ENCODE peak calls at places on chromosomes 5 and 9, in seven cellular contexts. Z is cardiac fibroblast; Y is suprapubic skin; D is EL; R is Peyer's patch; K is adrenal gland; Q is stimulated activated CD4-positive, alpha-beta T cell treated with anti-CD3 and anti-CD28 coated beads, Interleukin-2, amount 100 ng/mL, for 48 hours. P is an unnamed sample.

GRCh38 chr9:104339692-104340091 is 164.4 kb upstream of the OR13F1 start:
- DNase-seq in Z (peak), Y (no peak), D (no peak), R (no peak), K (no peak), Q (no peak), P (no peak)

GRCh38 chr5:3320317-3320865 is 275.2 kb upstream of the IRX1 start:
- DNase-seq in Z (no peak), Y (peak), D (no peak), R (no peak), K (no peak), Q (no peak), P (no peak)

GRCh38 chr5:3325206-3325605 is 270.4 kb upstream of the IRX1 start:
- DNase-seq in Z (no peak), Y (peak), D (no peak), R (no peak), K (no peak), Q (no peak), P (no peak)

GRCh38 chr9:115691686-115692085 is 461.9 kb upstream of the PAPPA start:
- DNase-seq in Z (peak), Y (no peak), D (peak), R (no peak), K (no peak), Q (no peak), P (no peak)

GRCh38 chr9:86096382-86096781 is 3.0 kb downstream of the GOLM1 start:
- DNase-seq in Z (peak), Y (no peak), D (peak), R (no peak), K (no peak), Q (no peak), P (no peak)

GRCh38 chr9:116355153-116355827 is 201.7 kb downstream of the PAPPA start:
- DNase-seq in Z (peak), Y (no peak), D (no peak), R (no peak), K (no peak), Q (no peak), P (no peak)

GRCh38 chr5:98110270-98110669 is 663.2 kb upstream of the RGMB start:
- DNase-seq in Z (peak), Y (no peak), D (peak), R (no peak), K (no peak), Q (no peak), P (no peak)

GRCh38 chr9:131815971-131816873 is 76.3 kb upstream of the RAPGEF1 start:
- DNase-seq in Z (no peak), Y (no peak), D (no peak), R (no peak), K (no peak), Q (no peak), P (no peak)

GRCh38 chr5:74040065-74040551 is 414.1 kb downstream of the ARHGEF28 start:
- DNase-seq in Z (peak), Y (no peak), D (peak), R (no peak), K (peak), Q (no peak), P (no peak)

GRCh38 chr5:97480313-97480712 is 297.3 kb upstream of the RIOK2 start:
- DNase-seq in Z (no peak), Y (no peak), D (no peak), R (no peak), K (no peak), Q (no peak), P (no peak)

GRCh38 chr5:57066921-57067914 is 106.6 kb upstream of the GPBP1 start:
- DNase-seq in Z (no peak), Y (no peak), D (peak), R (no peak), K (no peak), Q (no peak), P (no peak)

GRCh38 chr5:8270246-8270645 is 401.3 kb downstream of the MTRR start:
- DNase-seq in Z (no peak), Y (no peak), D (peak), R (no peak), K (no peak), Q (no peak), P (no peak)

GRCh38 chr5:56512314-56512996 is 279.3 kb upstream of the ANKRD55 start:
- DNase-seq in Z (peak), Y (no peak), D (no peak), R (no peak), K (peak), Q (no peak), P (no peak)

GRCh38 chr5:1479581-1480188 is 34.4 kb upstream of the SLC6A3 start:
- DNase-seq in Z (peak), Y (no peak), D (no peak), R (no peak), K (peak), Q (peak), P (no peak)

GRCh38 chr5:143245929-143246561 is 157.4 kb downstream of the NR3C1 start:
- DNase-seq in Z (peak), Y (no peak), D (peak), R (no peak), K (peak), Q (no peak), P (no peak)

GRCh38 chr5:388266-389196 is 54.4 kb upstream of the EXOC3 start:
- DNase-seq in Z (no peak), Y (peak), D (no peak), R (no peak), K (no peak), Q (no peak), P (no peak)

GRCh38 chr5:169521366-169521983 is 62.1 kb upstream of the SPDL1 start:
- DNase-seq in Z (no peak), Y (no peak), D (no peak), R (no peak), K (peak), Q (no peak), P (no peak)

GRCh38 chr5:58674711-58675110 is 91.8 kb downstream of the RAB3C start:
- DNase-seq in Z (no peak), Y (no peak), D (no peak), R (no peak), K (no peak), Q (no peak), P (no peak)

GRCh38 chr9:102587231-102587630 is 407.9 kb upstream of the CYLC2 start:
- DNase-seq in Z (no peak), Y (no peak), D (no peak), R (no peak), K (no peak), Q (no peak), P (no peak)

GRCh38 chr5:140694276-140694675 is 3.0 kb downstream of the HARS2 start:
- DNase-seq in Z (peak), Y (no peak), D (no peak), R (no peak), K (no peak), Q (no peak), P (no peak)

GRCh38 chr5:143428155-143428554 is 24.7 kb upstream of the NR3C1 start:
- DNase-seq in Z (no peak), Y (no peak), D (no peak), R (no peak), K (no peak), Q (no peak), P (no peak)

GRCh38 chr5:59124983-59125960 is 542.4 kb downstream of the RAB3C start:
- DNase-seq in Z (peak), Y (no peak), D (peak), R (no peak), K (no peak), Q (no peak), P (no peak)

GRCh38 chr5:73867344-73868335 is 241.6 kb downstream of the ARHGEF28 start:
- DNase-seq in Z (peak), Y (no peak), D (peak), R (no peak), K (no peak), Q (no peak), P (no peak)

GRCh38 chr5:177094224-177095087 is 7.7 kb downstream of the FGFR4 start:
- DNase-seq in Z (peak), Y (no peak), D (no peak), R (peak), K (peak), Q (no peak), P (no peak)

GRCh38 chr5:93249651-93250289 is 331.2 kb downstream of the NR2F1-AS1 start:
- DNase-seq in Z (peak), Y (no peak), D (no peak), R (no peak), K (no peak), Q (no peak), P (no peak)

GRCh38 chr5:88768411-88768810 is 114.6 kb downstream of the MEF2C start:
- DNase-seq in Z (no peak), Y (no peak), D (no peak), R (no peak), K (no peak), Q (no peak), P (no peak)

GRCh38 chr5:160352308-160352707 is 18.1 kb downstream of the C1QTNF2 start:
- DNase-seq in Z (no peak), Y (no peak), D (no peak), R (no peak), K (no peak), Q (no peak), P (no peak)

GRCh38 chr5:82884821-82885471 is 192.2 kb downstream of the TMEM167A start:
- DNase-seq in Z (no peak), Y (no peak), D (no peak), R (no peak), K (no peak), Q (no peak), P (no peak)

GRCh38 chr9:69181908-69182353 is 7.9 kb downstream of the TJP2 start:
- DNase-seq in Z (no peak), Y (no peak), D (peak), R (no peak), K (no peak), Q (no peak), P (no peak)

GRCh38 chr5:98581416-98581999 is 192.0 kb upstream of the RGMB start:
- DNase-seq in Z (peak), Y (no peak), D (peak), R (no peak), K (no peak), Q (no peak), P (no peak)

GRCh38 chr9:33263131-33263935 is 1.2 kb downstream of the BAG1 start:
- DNase-seq in Z (peak), Y (no peak), D (peak), R (no peak), K (no peak), Q (no peak), P (peak)

GRCh38 chr5:133460172-133460758 is 152.1 kb downstream of the FSTL4 start:
- DNase-seq in Z (peak), Y (no peak), D (no peak), R (no peak), K (no peak), Q (peak), P (no peak)

GRCh38 chr5:5788793-5789192 is 366.3 kb downstream of the ICE1 start:
- DNase-seq in Z (no peak), Y (no peak), D (no peak), R (no peak), K (no peak), Q (no peak), P (no peak)

GRCh38 chr5:39775058-39775457 is 350.3 kb upstream of the DAB2 start:
- DNase-seq in Z (peak), Y (no peak), D (peak), R (no peak), K (no peak), Q (no peak), P (no peak)

GRCh38 chr5:23314827-23315226 is 192.6 kb upstream of the PRDM9 start:
- DNase-seq in Z (peak), Y (no peak), D (no peak), R (no peak), K (no peak), Q (no peak), P (no peak)

P was measured in CD4-positive, CD25-positive, alpha-beta regulatory T cell.